ENCODE peak calls at places on chromosomes 4 and X, in five cellular contexts. E is gastrocnemius medialis, S is OCI-LY7, Y is adrenal gland, I is pancreas. J is an unnamed sample.
A peak's percentile ranks its signal among the peaks of the same experiment; 100 is the strongest.

GRCh38 chr4:40596522-40596921 is 33.1 kb downstream of the RBM47 start:
- DNase-seq in E (no peak), S (no peak), Y (no peak), I (no peak), J (no peak)

GRCh38 chrX:17697191-17697590 is 40.1 kb upstream of the SCML1 start:
- DNase-seq in E (no peak), S (no peak), Y (no peak), I (no peak), J (no peak)

GRCh38 chr4:186304816-186305520 is 39.0 kb downstream of the F11 start:
- DNase-seq in E (no peak), S (no peak), Y (no peak), I (no peak), J (no peak)

GRCh38 chr4:157048248-157048647 is 27.7 kb upstream of the GLRB start:
- DNase-seq in E (peak; percentile 36), S (no peak), Y (peak; percentile 52), I (no peak), J (peak; percentile 72)

GRCh38 chr4:19850909-19851308 is 400.8 kb upstream of the SLIT2 start:
- DNase-seq in E (no peak), S (no peak), Y (no peak), I (no peak), J (no peak)

GRCh38 chrX:19709812-19710518 is 177.4 kb downstream of the SH3KBP1 start:
- DNase-seq in E (no peak), S (no peak), Y (no peak), I (no peak), J (no peak)

GRCh38 chr4:123304151-123305021 is 92.2 kb upstream of the SPRY1 start:
- DNase-seq in E (no peak), S (peak; percentile 86), Y (peak; percentile 13), I (no peak), J (no peak)

GRCh38 chr4:116866116-116866515 is 219.3 kb downstream of the TRAM1L1 start:
- DNase-seq in E (no peak), S (no peak), Y (no peak), I (no peak), J (no peak)

GRCh38 chr4:124203613-124204284 is 508.8 kb downstream of the ANKRD50 start:
- DNase-seq in E (no peak), S (no peak), Y (no peak), I (no peak), J (no peak)

GRCh38 chrX:427812-428725 is 41.4 kb upstream of the PPP2R3B start:
- DNase-seq in E (no peak), S (peak; percentile 39), Y (no peak), I (no peak), J (no peak)

GRCh38 chr4:128686032-128686465 is 123.5 kb upstream of the JADE1 start:
- DNase-seq in E (no peak), S (no peak), Y (no peak), I (no peak), J (no peak)

DNA sequence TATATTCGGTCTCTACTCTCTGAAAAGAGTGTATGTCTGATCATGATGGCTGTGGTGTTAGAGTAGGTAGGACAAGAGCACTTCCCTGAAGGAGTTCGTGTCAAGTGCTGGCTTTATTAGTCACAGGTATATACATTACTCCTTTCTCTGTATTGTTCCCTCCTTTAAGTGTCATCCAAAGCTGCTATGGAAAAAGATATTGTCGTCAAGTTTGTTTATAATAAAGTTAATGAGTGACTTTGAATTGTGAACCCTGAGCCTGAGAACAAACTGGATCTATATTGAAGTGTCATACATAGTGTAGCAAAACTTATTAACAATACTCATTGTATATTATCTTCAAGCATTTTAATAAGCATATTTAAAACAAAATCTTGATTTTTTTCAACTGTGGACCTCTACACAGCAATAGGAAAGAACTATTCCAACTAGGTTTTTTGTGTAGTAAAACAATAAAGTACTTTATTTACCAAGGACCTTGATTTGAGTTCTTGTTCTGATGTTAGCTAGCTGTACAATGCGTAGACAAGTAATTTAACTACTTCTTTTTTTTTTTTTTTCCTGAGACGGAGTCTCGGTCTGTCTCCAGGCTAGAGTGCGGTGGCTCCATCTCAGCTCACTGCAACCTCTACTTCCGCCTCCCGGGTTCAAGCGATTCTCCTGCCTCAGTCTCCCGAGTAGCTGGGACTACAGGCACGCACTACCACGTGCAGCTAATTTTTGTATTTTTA is 177.7 kb downstream of the RAPGEF2 start:
- DNase-seq in E (no peak), S (no peak), Y (no peak), I (no peak), J (no peak)
- H3K4me1 ChIP-seq in E (peaks cover 29% of the 10 kb centered on the region), S (no peaks in the 10 kb centered on the region), Y (no peaks in the 10 kb centered on the region), I (peaks cover 12% of the 10 kb centered on the region), J (no peaks in the 10 kb centered on the region)

DNA sequence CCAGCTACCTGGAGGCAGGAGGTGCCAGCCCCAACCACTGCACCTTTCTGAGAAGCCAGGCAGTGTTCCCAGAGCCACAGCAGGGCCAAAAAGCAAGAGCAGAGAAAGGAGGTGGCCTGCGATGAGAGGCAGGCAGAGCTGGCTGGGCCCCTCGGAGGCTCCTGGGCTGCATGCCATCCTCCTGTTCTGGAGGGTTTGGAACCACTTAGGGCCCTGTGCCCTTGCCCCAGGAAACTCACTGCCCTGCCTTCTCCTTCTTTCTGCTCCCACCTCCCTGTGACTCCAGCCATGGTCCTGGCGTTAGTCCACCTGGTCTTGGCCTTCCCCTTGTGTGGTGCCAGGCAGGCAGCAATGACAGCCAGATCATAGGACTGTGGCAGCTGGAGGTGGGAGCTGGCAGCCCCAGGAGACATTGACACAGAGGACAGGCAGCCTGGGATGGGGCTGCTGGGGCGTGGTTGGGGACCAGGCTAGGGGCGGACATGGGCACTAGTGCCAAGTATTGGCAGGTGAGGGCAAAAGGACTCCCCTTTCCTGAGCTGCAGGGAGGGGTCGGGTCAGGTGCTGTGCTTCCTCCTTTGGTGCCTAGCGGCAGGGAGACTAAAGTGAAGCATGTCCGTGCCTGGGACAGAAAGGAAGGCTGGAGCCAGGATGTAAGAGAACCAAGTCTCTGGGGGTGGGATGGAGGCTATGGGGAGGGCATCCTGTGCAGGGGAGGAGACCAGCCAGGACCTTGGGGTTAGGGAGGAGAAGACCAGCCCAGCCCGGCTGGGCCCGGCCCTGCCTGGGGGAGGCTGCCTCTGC is 1.4 kb downstream of the APLN start:
- DNase-seq in E (no peak), S (no peak), Y (no peak), I (no peak), J (peak; percentile 72)
- H3K4me3 ChIP-seq in E (peak overlapping the region; percentile 47), S (no peak overlapping the region), Y (no peak overlapping the region), I (no peak overlapping the region), J (peak overlapping the region; percentile 58)

DNA sequence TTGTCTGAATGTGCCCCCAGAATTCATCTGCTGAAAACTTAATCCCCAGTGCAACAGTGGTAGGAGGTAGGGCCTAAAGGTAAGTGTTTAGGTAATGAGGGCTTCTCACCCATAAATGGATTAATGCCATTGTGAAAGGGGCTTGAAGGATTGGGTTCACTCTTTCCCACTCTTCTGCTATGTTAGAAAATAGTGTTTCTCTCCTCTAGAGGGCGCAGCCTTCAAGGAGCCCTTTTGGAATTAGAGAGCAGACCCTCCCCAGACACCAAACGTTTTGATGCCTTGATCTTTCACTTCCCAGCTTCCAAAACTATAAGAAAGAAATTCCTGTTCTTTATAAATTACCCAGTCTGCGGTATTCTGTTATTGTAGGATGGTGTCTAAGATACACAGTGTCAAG is 706.4 kb downstream of the SMARCA1 start:
- DNase-seq in E (no peak), S (peak; percentile 15), Y (no peak), I (no peak), J (no peak)
- TF ChIP-seq CTCF in E (no peak), S (peak; percentile 61), Y (no peak), I (no peak), J (no peak)

DNA sequence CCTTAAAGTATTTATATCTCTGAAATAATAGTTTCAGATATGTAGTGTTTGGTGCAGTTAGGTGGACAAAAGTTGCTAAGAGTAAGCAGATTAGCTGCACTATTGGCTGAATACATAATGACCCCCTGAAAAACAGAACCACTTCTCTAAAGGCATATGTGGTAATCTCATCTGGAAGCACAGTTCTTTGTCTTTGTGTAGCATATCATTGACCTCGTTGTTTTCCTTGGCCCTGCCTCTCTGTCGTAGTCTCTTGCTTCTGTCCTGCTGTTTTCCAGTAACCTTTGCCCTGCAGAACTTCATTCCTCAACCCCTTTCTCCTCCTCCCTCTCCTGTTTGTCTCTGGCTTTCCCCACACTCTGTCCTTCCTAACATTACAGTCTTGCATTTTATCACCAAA is 41.4 kb downstream of the JADE3 start:
- DNase-seq in E (no peak), S (no peak), Y (no peak), I (no peak), J (no peak)
- H3K4me1 ChIP-seq in E (peaks cover 3% of the 10 kb centered on the region), S (peaks cover 38% of the 10 kb centered on the region), Y (no peaks in the 10 kb centered on the region), I (no peaks in the 10 kb centered on the region), J (peaks cover 5% of the 10 kb centered on the region)

DNA sequence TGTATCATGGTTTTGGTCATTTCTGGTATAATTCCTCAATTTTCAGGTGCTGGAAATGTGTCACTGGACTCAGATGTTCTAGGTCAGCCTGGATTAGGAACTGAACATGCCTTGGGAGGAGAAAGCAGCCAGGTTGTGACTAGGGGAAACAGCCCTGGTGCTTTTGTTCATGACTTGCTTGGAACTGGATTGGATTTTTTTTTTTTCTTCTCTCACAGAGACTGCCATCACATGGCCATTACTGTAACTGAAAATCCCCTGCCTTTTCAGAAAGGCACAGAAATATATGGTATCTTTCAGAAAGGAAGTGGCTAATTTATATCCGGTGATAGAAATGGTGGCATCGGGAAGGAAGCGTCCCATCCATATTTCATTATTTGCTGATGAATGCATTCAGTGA is 34.6 kb downstream of the SEPTIN11 start:
- DNase-seq in E (no peak), S (peak; percentile 9), Y (no peak), I (no peak), J (no peak)
- H3K4me3 ChIP-seq in E (no peak overlapping the region), S (no peak overlapping the region), Y (no peak overlapping the region), I (no peak overlapping the region), J (no peak overlapping the region)

DNA sequence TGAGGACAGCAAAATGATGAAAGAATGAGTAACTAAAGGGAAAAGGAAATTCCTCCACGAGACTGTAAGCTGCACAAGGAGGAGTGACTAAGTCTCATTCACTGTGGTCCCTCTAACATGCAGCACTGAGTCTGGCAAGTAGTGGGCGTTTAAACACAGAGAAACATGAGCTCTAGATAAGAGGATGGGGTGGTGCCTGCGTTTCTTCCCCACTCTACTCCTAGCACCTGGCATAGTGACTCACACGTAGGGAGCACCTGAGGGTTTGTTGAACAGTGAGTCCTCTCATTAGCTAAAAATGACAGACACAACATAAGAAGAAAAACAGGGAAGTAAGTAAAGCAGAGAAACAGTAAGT is 105.8 kb upstream of the CBR4 start:
- DNase-seq in E (no peak), S (no peak), Y (no peak), I (peak; percentile 62), J (no peak)
- TF ChIP-seq CTCF in E (no peak), S (no peak), Y (no peak), I (no peak), J (no peak)

DNA sequence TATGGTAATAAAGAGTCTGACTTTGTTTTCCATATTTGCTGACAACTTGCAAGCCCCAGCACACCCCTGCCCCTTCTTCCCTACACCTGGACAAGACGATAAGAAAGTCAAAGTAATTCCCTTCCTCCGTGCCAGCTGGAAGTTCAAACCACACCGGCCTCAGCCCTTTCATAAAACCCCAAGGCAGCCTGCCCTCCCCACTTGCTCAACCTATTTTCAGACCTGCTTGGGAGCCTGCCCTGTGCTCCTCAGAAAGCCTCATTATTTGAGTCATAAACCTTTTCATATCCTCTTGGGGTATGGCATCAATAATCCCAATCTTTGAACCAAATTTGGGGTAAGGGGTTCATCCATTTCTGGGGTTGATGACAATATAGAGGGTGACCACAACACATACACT is 29.5 kb downstream of the NIPAL1 start:
- DNase-seq in E (no peak), S (no peak), Y (no peak), I (no peak), J (no peak)
- H3K4me1 ChIP-seq in E (peaks cover 28% of the 10 kb centered on the region), S (peaks cover 86% of the 10 kb centered on the region), Y (no peaks in the 10 kb centered on the region), I (peaks cover 10% of the 10 kb centered on the region), J (no peaks in the 10 kb centered on the region)

GRCh38 chr4:1192493-1193205 is 20.3 kb upstream of the SPON2 start:
- DNase-seq in E (no peak), S (no peak), Y (peak; percentile 63), I (peak; percentile 23), J (peak; percentile 76)
- H3K4me3 ChIP-seq in E (no peak overlapping the region), S (no peak overlapping the region), Y (no peak overlapping the region), I (no peak overlapping the region), J (peak overlapping the region; percentile 6)

J was measured in tibial artery.